ENCODE peak calls at places on chromosome 4, in seven cellular contexts. A is lower lobe of right lung, S is fibroblast of lung, Y is right lobe of liver, Q is neuronal stem cell, C is transverse colon, E is IMR-90. J is an unnamed sample. For H3K4me1, the result is how much of the 10 kb centered on the place peaks cover.

GRCh38 chr4:149980125-149980682 is 98.0 kb upstream of the DCLK2 start:
- DNase-seq in A (no peak), S (no peak), Q (no peak), C (no peak), Y (no peak), E (no peak), J (no peak)

GRCh38 chr4:84677093-84677492 is 94.2 kb downstream of the CDS1 start:
- DNase-seq in Y (no peak), C (no peak), E (no peak), Q (no peak), A (no peak), S (no peak), J (no peak)

GRCh38 chr4:99586322-99586721 is 11.7 kb downstream of the MTTP start:
- DNase-seq in S (no peak), Q (no peak), E (no peak), Y (no peak), A (no peak), C (no peak), J (no peak)

GRCh38 chr4:37946503-37947179 is 13.6 kb upstream of the PTTG2 start:
- DNase-seq in S (no peak), Q (no peak), A (peak), Y (peak), C (peak), E (no peak), J (peak)

GRCh38 chr4:183763990-183764754 is 105.1 kb downstream of the TRAPPC11 start:
- DNase-seq in A (no peak), Y (no peak), C (no peak), S (no peak), E (no peak), Q (no peak), J (no peak)

GRCh38 chr4:77826280-77826679 is 7.1 kb upstream of the CNOT6L start:
- DNase-seq in E (no peak), Q (no peak), Y (no peak), A (no peak), C (no peak), S (no peak), J (no peak)

GRCh38 chr4:102439835-102440234 is 61.3 kb upstream of the NFKB1 start:
- DNase-seq in Q (no peak), S (peak), C (no peak), Y (no peak), A (no peak), E (peak), J (no peak)

GRCh38 chr4:173990879-173991231 is 292.6 kb downstream of the FBXO8 start:
- DNase-seq in A (no peak), S (peak), C (peak), Y (peak), E (no peak), Q (no peak), J (no peak)

GRCh38 chr4:16725252-16725651 is 173.2 kb downstream of the LDB2 start:
- DNase-seq in E (no peak), C (no peak), A (no peak), S (no peak), Y (no peak), Q (no peak), J (no peak)

GRCh38 chr4:89509708-89510269 is 202.2 kb upstream of the GPRIN3 start:
- DNase-seq in A (no peak), Y (no peak), E (peak), Q (no peak), C (no peak), S (peak), J (no peak)

GRCh38 chr4:6751611-6752485 is 30.7 kb upstream of the KIAA0232 start:
- DNase-seq in E (peak), Q (no peak), Y (peak), A (peak), C (no peak), S (no peak), J (no peak)

GRCh38 chr4:6749340-6750171 is 33.0 kb upstream of the KIAA0232 start:
- DNase-seq in S (peak), A (peak), C (peak), Q (no peak), Y (peak), E (peak), J (peak)

GRCh38 chr4:6748286-6748685 is 32.3 kb downstream of the BLOC1S4 start:
- DNase-seq in Q (no peak), E (no peak), Y (peak), C (no peak), A (peak), S (no peak), J (peak)

GRCh38 chr4:6752486-6752829 is 30.1 kb upstream of the KIAA0232 start:
- DNase-seq in Q (no peak), C (no peak), E (no peak), Y (no peak), A (no peak), S (no peak), J (no peak)

DNA sequence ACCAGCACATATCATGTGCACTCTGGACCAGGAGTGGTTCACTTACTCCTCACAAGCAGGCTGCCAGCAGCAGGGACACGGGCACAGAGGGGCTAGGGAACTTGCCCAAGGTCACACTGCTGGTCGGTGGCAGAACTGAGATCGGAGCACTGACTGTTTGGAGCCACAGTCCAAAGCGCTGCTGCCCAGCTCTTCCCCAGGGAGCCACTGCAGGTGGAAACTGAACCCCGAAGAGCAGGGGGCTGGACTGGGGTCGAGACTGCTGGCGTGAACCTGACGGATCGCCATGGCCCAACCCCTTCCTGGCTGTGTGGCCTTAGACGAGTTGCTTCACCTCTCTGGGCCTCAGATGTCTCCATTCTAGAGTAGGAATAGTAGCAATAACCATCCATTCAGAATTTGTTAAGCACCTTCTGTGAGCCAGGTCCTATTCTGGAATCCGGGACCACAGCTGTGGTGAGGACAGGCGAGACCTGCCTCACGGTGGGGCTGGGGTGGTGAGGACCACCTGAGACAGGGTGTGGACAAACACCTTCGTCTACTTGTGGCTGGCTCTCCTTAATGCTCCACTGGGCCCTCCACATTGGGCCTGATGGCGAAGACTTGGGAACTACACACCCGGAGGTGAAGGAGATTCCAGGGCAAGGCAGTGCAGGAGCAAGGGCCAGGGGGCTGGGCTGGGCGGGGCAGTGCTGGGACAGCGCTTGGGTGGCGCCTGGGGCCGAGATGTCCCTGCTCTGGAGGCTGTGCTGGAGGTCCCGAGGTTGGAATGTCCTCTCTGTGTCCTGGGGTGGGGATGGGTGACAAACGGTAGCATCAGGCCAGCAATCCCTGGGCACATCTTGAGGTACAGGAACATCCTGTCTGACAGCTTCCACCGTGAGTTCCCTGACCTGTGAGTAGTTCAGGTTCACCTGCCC is 32.0 kb upstream of the KIAA0232 start:
- DNase-seq in A (peak), S (no peak), Y (peak), C (peak), E (no peak), Q (no peak), J (no peak)
- H3K4me1 ChIP-seq in A (under half), S (under half), Y (under half), C (half or more), E (under half), Q (under half), J (under half)

GRCh38 chr4:41880840-41881831 is 54.1 kb upstream of the TMEM33 start:
- DNase-seq in Y (no peak), E (no peak), Q (no peak), C (no peak), S (peak), A (no peak), J (no peak)

GRCh38 chr4:41882622-41883347 is 52.4 kb upstream of the TMEM33 start:
- DNase-seq in S (peak), E (peak), Y (no peak), C (no peak), A (peak), Q (no peak), J (no peak)

GRCh38 chr4:41881931-41882621 is 53.2 kb upstream of the TMEM33 start:
- DNase-seq in Q (no peak), C (no peak), Y (no peak), A (no peak), S (no peak), E (no peak), J (no peak)

GRCh38 chr4:41885456-41885855 is 49.8 kb upstream of the TMEM33 start:
- DNase-seq in E (no peak), Y (no peak), A (no peak), C (no peak), S (no peak), Q (no peak), J (no peak)

GRCh38 chr4:41883988-41884737 is 51.1 kb upstream of the TMEM33 start:
- DNase-seq in E (no peak), Q (no peak), A (no peak), Y (no peak), S (no peak), C (no peak), J (no peak)
- H3K27ac ChIP-seq in E (no peak), Q (no peak), A (no peak), Y (no peak), S (no peak), C (no peak), J (no peak)

GRCh38 chr4:74623041-74623440 is 171.3 kb downstream of the BTC start:
- DNase-seq in A (no peak), C (peak), Y (no peak), E (peak), Q (peak), S (peak), J (no peak)
- H3K4me1 ChIP-seq in A (under half), C (under half), Y (under half), E (under half), Q (under half), S (under half), J (under half)

DNA sequence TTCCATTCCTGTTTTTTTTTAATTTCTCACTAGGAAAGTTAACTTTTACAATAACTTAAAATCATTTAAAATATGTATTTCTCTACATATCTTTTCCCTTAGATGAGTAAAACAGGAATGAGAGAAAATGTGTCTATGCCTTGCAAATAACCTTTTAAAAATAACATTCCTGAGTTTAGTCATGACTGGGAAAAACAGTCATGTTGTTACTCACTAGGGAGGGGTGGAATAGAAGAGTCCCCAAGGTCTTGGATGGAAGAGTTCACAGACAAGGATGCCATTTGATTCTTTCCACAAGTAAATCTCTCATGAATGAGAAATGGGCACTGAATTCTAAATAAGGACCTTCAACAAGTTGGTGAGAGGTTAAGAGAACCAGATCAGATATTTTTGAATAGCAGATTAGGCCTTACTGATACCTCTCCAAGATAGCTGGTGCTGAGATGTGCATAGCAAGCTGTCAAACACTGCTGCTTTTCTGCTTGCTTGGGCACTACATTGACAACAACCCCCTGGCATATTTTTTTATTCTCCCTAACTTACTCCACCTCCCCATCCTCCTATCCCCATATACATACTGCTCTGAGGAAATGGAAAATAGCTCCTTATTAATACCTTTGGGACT is 25.1 kb downstream of the UGDH start:
- DNase-seq in S (peak), Y (no peak), E (peak), C (no peak), A (no peak), Q (no peak), J (no peak)
- H3K27ac ChIP-seq in S (peak), Y (no peak), E (peak), C (no peak), A (no peak), Q (no peak), J (peak)

J was measured in aorta.